ENCODE peak calls at places on chromosomes 4 and X, in six cellular contexts. B, I, G, P, Z and D are unnamed samples.

GRCh38 chr4:150476776-150477175 is 105.2 kb upstream of the MAB21L2 start:
- DNase-seq in G (no peak), P (no peak), Z (no peak), B (no peak), I (no peak), D (no peak)

GRCh38 chr4:84531689-84532088 is 32.6 kb upstream of the NKX6-1 start:
- DNase-seq in I (no peak), G (no peak), B (no peak), Z (no peak), P (no peak), D (no peak)

GRCh38 chrX:110568396-110568795 is 209.7 kb downstream of the RTL9 start:
- DNase-seq in G (no peak), P (no peak), I (no peak), Z (no peak), B (no peak), D (no peak)

GRCh38 chr4:145626623-145626982 is 7.4 kb downstream of the MMAA start:
- DNase-seq in G (no peak), Z (no peak), P (no peak), B (no peak), I (no peak), D (no peak)

GRCh38 chr4:99690990-99691389 is 33.4 kb upstream of the C4orf54 start:
- DNase-seq in P (no peak), G (no peak), I (no peak), B (no peak), Z (no peak), D (no peak)

GRCh38 chr4:2832981-2833670 is 10.5 kb upstream of the ADD1 start:
- DNase-seq in Z (no peak), G (no peak), I (no peak), B (peak), P (peak), D (peak)

GRCh38 chrX:30085571-30085970 is 129.8 kb upstream of the MAGEB2 start:
- DNase-seq in P (no peak), I (no peak), Z (no peak), B (no peak), G (no peak), D (no peak)

GRCh38 chr4:96767815-96768480 is 928.1 kb downstream of the PDHA2 start:
- DNase-seq in Z (peak), I (no peak), G (no peak), P (no peak), B (no peak), D (no peak)

GRCh38 chrX:115423091-115423490 is 133.6 kb downstream of the LUZP4 start:
- DNase-seq in I (no peak), B (no peak), P (no peak), G (no peak), Z (no peak), D (no peak)

GRCh38 chr4:40515398-40516293 is 114.0 kb downstream of the RBM47 start:
- DNase-seq in B (no peak), I (no peak), P (peak), G (no peak), Z (peak), D (peak)

GRCh38 chr4:25486171-25486570 is 109.1 kb downstream of the ANAPC4 start:
- DNase-seq in Z (peak), G (no peak), B (no peak), P (no peak), I (no peak), D (no peak)

GRCh38 chr4:129614581-129614980 is 518.6 kb downstream of the C4orf33 start:
- DNase-seq in B (no peak), I (no peak), Z (no peak), G (no peak), P (no peak), D (no peak)

GRCh38 chrX:16957751-16958150 is 11.3 kb downstream of the REPS2 start:
- DNase-seq in Z (no peak), G (no peak), B (no peak), I (no peak), P (no peak), D (no peak)

GRCh38 chr4:13985824-13986223 is 358.3 kb upstream of the BOD1L1 start:
- DNase-seq in B (no peak), G (no peak), Z (peak), P (no peak), I (no peak), D (no peak)

DNA sequence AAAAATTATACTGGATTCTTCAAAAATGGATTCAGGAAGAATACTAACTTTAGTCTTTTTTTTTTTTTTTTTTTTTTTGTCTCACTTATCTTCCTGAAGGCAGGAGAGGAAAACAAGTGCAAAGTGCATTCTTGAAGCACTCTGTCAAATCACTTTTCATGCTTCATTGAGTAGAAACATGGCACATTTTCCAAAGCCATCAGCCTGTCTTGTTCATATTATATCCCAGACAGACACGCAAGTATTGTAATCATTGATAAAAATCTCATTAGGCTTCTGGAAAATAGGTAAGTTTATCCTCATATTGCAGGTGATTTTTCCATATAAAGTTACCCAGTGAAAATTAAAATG is 1.3 kb downstream of the BBS12 start:
- DNase-seq in P (no peak), B (no peak), G (no peak), I (no peak), Z (no peak), D (no peak)
- H3K27ac ChIP-seq in P (peak), B (no peak), G (no peak), I (no peak), Z (peak), D (peak)

DNA sequence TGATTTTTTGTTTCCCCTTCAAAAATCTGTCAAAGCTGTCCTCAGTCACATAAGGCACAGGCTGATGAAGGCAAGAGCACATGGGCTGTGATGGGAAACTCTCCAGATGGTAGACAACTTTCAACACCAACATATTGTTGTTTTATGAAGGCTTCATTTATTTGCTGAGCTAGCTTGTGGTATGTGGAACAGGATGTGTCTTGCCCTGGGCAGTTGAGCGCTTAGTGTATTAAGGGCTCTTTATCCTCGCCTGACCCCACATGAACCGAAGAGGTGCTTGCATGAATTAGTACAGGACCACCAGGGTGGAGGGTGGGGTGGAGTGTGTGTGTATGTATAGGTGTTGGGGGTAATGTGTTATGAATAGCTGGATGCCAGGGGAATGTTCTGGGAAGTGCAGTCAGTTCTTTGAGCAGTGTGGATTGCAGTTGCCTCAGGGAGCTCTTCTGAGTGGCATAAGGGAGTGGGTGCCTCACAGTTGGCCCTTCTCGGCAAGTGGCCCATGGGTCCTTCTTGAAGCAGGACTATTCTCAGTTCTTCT is 103.1 kb downstream of the PHEX start:
- DNase-seq in B (no peak), I (no peak), Z (peak), G (peak), P (no peak), D (no peak)
- H3K27ac ChIP-seq in B (peak), I (no peak), Z (peak), G (peak), P (peak), D (no peak)

GRCh38 chr4:143286058-143286457 is 50.6 kb upstream of the GAB1 start:
- DNase-seq in B (no peak), P (no peak), I (no peak), Z (no peak), G (no peak), D (no peak)
- H3K27ac ChIP-seq in B (peak), P (peak), I (no peak), Z (no peak), G (no peak), D (peak)

GRCh38 chr4:184387351-184387750 is 87.0 kb downstream of the IRF2 start:
- DNase-seq in I (no peak), P (no peak), B (no peak), G (no peak), Z (no peak), D (no peak)

GRCh38 chr4:184384810-184385557 is 89.4 kb downstream of the IRF2 start:
- DNase-seq in P (no peak), I (no peak), Z (no peak), B (no peak), G (no peak), D (no peak)

GRCh38 chr4:184386271-184386781 is 88.0 kb downstream of the IRF2 start:
- DNase-seq in Z (no peak), G (no peak), B (peak), P (peak), I (no peak), D (no peak)

GRCh38 chr4:184384056-184384809 is 90.1 kb downstream of the IRF2 start:
- DNase-seq in Z (peak), G (peak), P (peak), I (no peak), B (no peak), D (no peak)

GRCh38 chr4:184385705-184386141 is 88.6 kb downstream of the IRF2 start:
- DNase-seq in G (no peak), P (peak), B (peak), I (no peak), Z (no peak), D (no peak)
- H3K27ac ChIP-seq in G (no peak), P (peak), B (peak), I (peak), Z (no peak), D (peak)

GRCh38 chr4:83132065-83132464 is 17.5 kb upstream of the PLAC8 start:
- DNase-seq in I (no peak), Z (no peak), P (no peak), G (no peak), B (no peak), D (no peak)

GRCh38 chr4:83124079-83124780 is 9.7 kb upstream of the PLAC8 start:
- DNase-seq in Z (no peak), P (no peak), B (no peak), I (no peak), G (no peak), D (no peak)

GRCh38 chr4:83125738-83126141 is 11.2 kb upstream of the PLAC8 start:
- DNase-seq in I (no peak), G (no peak), Z (no peak), B (no peak), P (peak), D (no peak)

GRCh38 chr4:83128235-83128929 is 13.9 kb upstream of the PLAC8 start:
- DNase-seq in G (peak), B (no peak), P (no peak), Z (peak), I (no peak), D (no peak)

DNA sequence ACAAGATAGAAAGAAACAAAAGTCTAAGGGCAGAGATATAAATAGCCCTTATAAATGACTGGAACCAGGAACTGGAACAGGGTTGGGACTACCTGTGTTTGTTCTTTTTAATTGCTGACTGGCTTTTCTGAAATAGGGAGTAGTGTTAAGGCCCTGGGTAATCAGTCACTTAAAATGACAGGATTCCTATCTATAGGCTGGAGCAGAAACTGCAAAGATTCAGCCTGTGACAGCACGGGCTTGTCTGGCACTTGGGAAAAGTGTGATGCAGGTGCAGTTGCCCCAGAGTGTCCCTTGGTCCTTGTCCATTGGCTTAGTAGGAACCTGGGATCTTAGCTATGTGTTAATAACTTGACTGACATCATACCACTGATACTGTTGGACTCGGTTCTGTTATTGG is 14.7 kb upstream of the PLAC8 start:
- DNase-seq in G (no peak), I (no peak), Z (no peak), P (no peak), B (no peak), D (no peak)
- H3K27ac ChIP-seq in G (no peak), I (no peak), Z (no peak), P (peak), B (no peak), D (no peak)

GRCh38 chr4:74386159-74386558 is 21.2 kb downstream of the EREG start:
- DNase-seq in B (no peak), Z (no peak), P (no peak), G (no peak), I (no peak), D (no peak)
- H3K27ac ChIP-seq in B (no peak), Z (no peak), P (no peak), G (no peak), I (no peak), D (no peak)

GRCh38 chr4:107392380-107392779 is 327.7 kb downstream of the PAPSS1 start:
- DNase-seq in Z (no peak), G (no peak), P (no peak), B (no peak), I (no peak), D (no peak)
- H3K27ac ChIP-seq in Z (no peak), G (no peak), P (no peak), B (no peak), I (no peak), D (no peak)

GRCh38 chr4:38957947-38958346 is 74.3 kb downstream of the TMEM156 start:
- DNase-seq in G (no peak), B (no peak), I (no peak), Z (no peak), P (no peak), D (no peak)
- H3K27ac ChIP-seq in G (no peak), B (no peak), I (no peak), Z (no peak), P (no peak), D (no peak)

DNA sequence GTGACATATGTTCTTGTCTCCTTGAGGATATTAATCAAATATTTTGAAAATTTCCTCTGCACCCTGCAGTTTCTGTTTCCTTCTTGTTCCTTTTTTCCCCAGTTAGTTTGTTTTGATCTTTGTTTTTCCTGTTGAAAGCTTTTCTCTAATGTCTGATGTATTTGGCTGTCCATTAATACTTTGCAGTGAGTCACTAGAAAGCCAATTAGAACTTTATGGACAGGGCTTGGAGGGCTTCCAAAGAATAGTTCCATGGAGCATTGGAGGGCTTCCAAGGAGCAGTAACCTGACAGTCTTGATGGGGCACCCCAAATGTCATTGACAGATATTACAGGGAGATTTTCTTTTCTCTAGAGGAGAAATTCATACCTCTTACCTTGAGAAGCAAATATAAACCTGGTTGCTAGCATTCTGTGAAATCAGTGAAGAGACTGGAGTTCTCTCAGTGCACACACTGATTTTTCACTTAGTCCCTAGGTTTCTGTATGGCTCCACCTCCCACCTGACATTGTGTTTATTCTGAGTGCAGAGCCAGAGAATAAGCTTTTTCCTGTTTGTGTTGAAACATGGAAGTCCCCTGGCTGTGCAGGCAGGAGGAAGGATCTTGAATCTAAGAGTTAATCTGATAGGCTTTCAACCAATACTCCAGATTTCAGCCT is 26.5 kb downstream of the SPARCL1 start:
- DNase-seq in B (no peak), I (no peak), P (no peak), Z (peak), G (no peak), D (no peak)
- H3K27ac ChIP-seq in B (peak), I (peak), P (peak), Z (no peak), G (no peak), D (peak)

GRCh38 chr4:6085943-6086628 is 67.9 kb upstream of the C4orf50 start:
- DNase-seq in P (no peak), B (no peak), Z (no peak), G (no peak), I (no peak), D (no peak)
- H3K27ac ChIP-seq in P (no peak), B (no peak), Z (no peak), G (no peak), I (no peak), D (no peak)